ENCODE peak calls at places on chromosomes 12 and 14, in six cellular contexts. B is endothelial cell, T is upper lobe of right lung, R is BE2C, X is endodermal cell, Q is B cell. I is an unnamed sample.

GRCh38 chr14:94472842-94473241 is 3.2 kb downstream of the SERPINA9 start:
- DNase-seq in T (no peak), X (no peak), Q (no peak), R (no peak), B (no peak), I (no peak)

GRCh38 chr12:10151621-10152020 is 20.3 kb downstream of the OLR1 start:
- DNase-seq in Q (no peak), R (no peak), T (no peak), B (no peak), X (no peak), I (no peak)

GRCh38 chr12:101172316-101172715 is 37.7 kb downstream of the SLC5A8 start:
- DNase-seq in T (no peak), X (peak; percentile 95), B (peak; percentile 46), Q (no peak), R (no peak), I (peak; percentile 9)

GRCh38 chr14:22837750-22838538 is 1.6 kb downstream of the MMP14 start:
- DNase-seq in Q (no peak), R (no peak), B (no peak), X (peak; percentile 78), T (no peak), I (peak; percentile 34)

GRCh38 chr14:59600211-59600945 is 23.8 kb upstream of the CCDC175 start:
- DNase-seq in R (no peak), X (no peak), B (no peak), T (no peak), Q (no peak), I (no peak)

GRCh38 chr14:71686677-71687076 is 245.6 kb upstream of the RGS6 start:
- DNase-seq in T (no peak), B (no peak), X (no peak), R (peak; percentile 42), Q (no peak), I (no peak)

GRCh38 chr12:23376238-23376637 is 573.2 kb downstream of the SOX5 start:
- DNase-seq in R (no peak), T (no peak), Q (no peak), B (no peak), X (peak; percentile 60), I (no peak)

GRCh38 chr12:52239767-52240166 is 6.7 kb downstream of the KRT7 start:
- DNase-seq in B (no peak), T (no peak), X (no peak), R (no peak), Q (peak; percentile 4), I (no peak)

GRCh38 chr12:62654558-62655241 is 188.1 kb downstream of the MON2 start:
- DNase-seq in T (no peak), X (peak; percentile 78), B (no peak), Q (no peak), R (no peak), I (no peak)

GRCh38 chr12:65306603-65307501 is 28.4 kb downstream of the MSRB3 start:
- DNase-seq in Q (no peak), T (no peak), B (peak; percentile 33), R (peak; percentile 86), X (peak; percentile 70), I (no peak)

GRCh38 chr14:99230271-99231141 is 41.5 kb downstream of the BCL11B start:
- DNase-seq in Q (no peak), X (peak; percentile 81), B (no peak), R (no peak), T (no peak), I (no peak)
- TF ChIP-seq CTCF in Q (no peak), X (peak; percentile 60), B (no peak), R (no peak), T (no peak), I (no peak)

GRCh38 chr12:77560714-77561113 is 270.0 kb upstream of the NAV3 start:
- DNase-seq in T (no peak), R (no peak), X (peak; percentile 64), B (no peak), Q (no peak), I (no peak)
- TF ChIP-seq CTCF in T (no peak), R (no peak), X (peak; percentile 39), B (no peak), Q (no peak), I (no peak)

DNA sequence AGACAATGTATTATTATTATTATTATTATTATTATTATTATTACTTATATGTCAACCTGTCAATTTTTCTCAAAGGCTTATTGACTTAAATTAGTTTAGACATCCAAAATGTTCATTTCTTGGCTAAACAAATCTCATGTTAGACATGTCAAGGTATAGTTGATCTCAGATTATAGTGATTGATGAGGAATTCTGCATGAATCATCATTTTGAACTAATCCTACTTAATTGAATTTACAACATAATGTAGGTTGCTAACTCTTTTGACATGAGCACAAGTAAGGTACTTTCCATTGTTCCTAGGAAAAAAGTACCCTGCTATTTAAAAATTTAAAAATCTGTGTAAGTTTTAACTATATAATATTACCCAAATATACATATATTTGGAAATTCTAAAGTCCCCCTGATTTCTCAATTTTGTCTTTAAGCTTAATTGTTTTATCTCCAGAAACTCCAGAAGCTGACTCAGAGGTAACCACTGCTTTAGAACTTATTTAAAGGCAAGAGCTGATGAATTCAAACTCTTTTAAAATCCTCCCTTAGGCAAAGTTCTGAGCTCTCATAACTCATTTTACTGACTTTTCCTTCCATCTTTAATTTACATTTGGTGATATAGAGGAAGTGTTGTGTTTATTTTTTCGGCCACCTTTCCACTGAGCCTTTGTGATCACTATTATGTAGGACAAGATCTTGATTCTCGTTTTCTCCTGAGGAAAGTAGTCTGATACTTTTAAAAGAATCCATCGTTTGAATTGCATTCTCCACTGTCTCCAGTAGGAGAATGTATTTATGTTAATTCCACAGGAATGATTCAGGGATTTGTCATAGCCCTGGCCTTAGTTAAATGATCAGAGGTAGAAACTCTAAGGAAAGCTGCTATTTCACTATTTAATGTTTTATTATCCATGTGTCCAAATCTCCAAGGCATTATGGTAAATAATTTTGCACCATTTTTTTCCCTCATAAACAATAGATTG is 1304.5 kb downstream of the AACS start:
- DNase-seq in X (no peak), B (no peak), Q (no peak), R (no peak), T (no peak), I (no peak)
- TF ChIP-seq CTCF in X (peak; percentile 57), B (no peak), Q (no peak), R (no peak), T (no peak), I (no peak)

GRCh38 chr14:100470523-100470897 is 116.7 kb downstream of the BEGAIN start:
- DNase-seq in T (no peak), R (peak; percentile 47), X (no peak), Q (no peak), B (no peak), I (no peak)
- TF ChIP-seq CTCF in T (no peak), R (peak; percentile 51), X (peak; percentile 54), Q (no peak), B (no peak), I (no peak)

GRCh38 chr14:105092912-105093425 is 27.7 kb upstream of the GPR132 start:
- DNase-seq in Q (peak; percentile 93), R (no peak), B (peak; percentile 71), X (peak; percentile 68), T (peak; percentile 88), I (peak; percentile 87)

GRCh38 chr14:105096206-105096875 is 31.1 kb upstream of the GPR132 start:
- DNase-seq in B (no peak), T (peak; percentile 48), X (no peak), Q (no peak), R (no peak), I (no peak)

GRCh38 chr14:105093426-105094192 is 28.4 kb upstream of the GPR132 start:
- DNase-seq in Q (peak; percentile 83), T (peak; percentile 94), X (peak; percentile 97), R (peak; percentile 72), B (peak; percentile 89), I (peak; percentile 91)

GRCh38 chr14:105095236-105095805 is 30.1 kb upstream of the GPR132 start:
- DNase-seq in B (no peak), X (no peak), Q (no peak), R (no peak), T (peak; percentile 38), I (no peak)

DNA sequence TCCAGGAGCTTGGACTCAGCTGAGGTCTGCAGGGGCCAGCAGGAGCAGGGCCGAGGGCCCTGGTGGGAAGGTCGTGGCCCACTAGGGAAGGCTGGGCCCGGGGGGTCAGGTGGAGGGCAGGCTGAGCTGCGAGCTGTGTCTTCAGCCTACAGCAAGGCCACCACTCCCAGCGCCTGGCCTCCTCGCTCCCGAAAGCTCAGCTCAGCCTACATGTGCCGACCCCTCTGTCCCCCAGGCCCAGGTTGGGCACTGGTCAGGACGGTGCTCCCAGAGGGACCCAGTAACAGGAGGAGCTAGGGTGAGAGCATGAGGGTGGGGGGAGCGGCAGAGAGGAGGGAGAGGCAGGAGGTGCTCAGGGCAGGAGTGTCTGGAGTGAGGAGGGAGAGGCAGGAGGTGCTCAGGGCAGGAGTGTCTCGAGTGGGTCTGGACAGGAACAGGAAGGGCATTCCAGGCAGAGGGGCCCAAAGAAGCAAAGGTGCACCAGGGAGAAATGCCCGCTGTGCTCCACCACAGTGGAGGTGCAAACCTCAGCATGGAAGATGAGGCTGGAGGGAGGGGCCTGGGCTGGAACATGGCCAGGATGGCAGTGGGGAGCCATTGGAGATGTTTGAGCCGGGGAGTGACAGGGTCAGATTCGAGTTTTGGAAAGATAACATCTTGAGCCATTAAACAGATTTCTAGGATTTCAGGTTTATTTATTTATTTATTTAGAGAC is 29.1 kb upstream of the GPR132 start:
- DNase-seq in B (no peak), Q (no peak), T (peak; percentile 67), R (no peak), X (no peak), I (no peak)
- TF ChIP-seq CTCF in B (no peak), Q (no peak), T (no peak), R (no peak), X (no peak), I (no peak)

DNA sequence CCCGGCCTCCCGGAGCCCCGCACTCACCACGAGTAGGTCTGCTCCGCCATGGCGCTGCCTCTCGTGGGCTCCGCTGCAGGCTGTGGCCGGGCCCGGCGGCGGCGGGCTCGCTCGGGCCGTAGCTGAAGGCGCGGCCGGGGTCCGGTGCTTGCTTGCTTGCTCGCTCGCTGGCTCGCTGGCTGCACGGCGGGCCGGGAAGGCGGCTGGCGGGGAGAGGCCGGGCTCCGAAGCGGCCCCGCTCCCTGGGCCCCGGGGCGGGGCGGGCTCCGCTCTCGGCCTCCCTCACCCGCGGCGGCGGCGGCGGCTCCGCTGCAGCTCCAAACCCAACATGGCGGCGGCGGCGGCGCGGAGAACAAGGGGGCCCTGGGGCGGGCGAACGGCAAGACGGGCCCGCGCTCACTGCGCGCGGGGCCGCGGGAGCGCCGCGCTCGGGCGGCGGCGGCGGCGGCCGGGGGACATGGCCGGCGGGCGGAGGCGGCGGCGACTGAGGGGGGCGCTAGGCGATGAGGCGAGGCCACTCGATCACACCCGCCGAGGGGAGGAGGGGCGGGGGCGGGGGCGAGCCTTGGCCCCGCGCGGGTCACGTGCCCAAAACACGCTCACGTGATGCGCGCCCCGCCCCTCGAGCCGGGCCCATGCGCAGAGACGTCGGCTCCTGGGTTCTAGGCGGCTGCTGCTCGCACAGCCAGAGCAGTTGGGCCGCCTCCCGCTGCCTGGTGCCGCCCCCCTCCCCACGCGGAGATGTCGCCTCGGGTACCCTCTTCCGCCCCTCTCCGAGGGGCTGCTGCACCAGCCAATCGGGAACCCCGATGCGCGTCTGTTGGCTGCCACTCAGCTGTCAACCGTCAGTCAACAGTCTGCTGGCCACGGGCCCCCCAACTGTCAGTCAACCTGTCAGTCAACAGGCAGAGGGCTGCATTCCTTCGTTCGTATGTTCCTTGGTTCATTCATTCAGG is at the start of gene SPPL3:
- DNase-seq in Q (peak; percentile 97), B (peak; percentile 94), T (peak; percentile 96), R (peak; percentile 97), X (peak; percentile 99), I (peak; percentile 98)
- TF ChIP-seq CTCF in Q (no peak), B (no peak), T (no peak), R (no peak), X (no peak), I (peak; percentile 31)

DNA sequence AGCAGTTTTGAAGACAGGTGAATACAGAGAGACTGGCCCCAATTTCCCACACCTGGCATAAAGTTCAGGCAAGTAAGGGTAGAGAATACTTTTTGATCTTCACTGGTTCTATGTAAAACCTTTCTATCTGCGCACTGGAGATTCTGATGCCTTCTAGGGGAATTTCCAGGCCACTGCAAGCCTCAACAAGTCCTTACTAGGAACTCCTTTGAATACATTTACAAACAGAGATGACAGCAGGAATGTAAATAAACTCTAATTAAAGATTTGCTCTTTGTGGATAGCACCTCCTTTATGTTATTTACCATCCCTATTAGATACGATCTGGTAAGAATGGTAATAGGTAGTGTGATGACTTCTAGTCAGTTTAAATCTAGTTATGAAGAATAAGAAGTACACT is 69.2 kb downstream of the NTN4 start:
- DNase-seq in T (no peak), X (no peak), Q (no peak), R (no peak), B (no peak), I (no peak)
- TF ChIP-seq CTCF in T (no peak), X (peak; percentile 69), Q (no peak), R (peak; percentile 43), B (no peak), I (peak; percentile 17)

I was measured in GM13977.